ENCODE peak calls at places on chromosomes 5 and 9, in nine cellular contexts. T is IMR-90; J is CD8-positive, alpha-beta memory T cell; B is heart right ventricle; K is lower lobe of right lung; D is esophagus squamous epithelium; H is HCT116; Q is Peyer's patch; A is neuronal stem cell. S is an unnamed sample.

GRCh38 chr5:55668356-55668755 is 43.8 kb downstream of the SLC38A9 start:
- DNase-seq in Q (no peak), A (no peak), T (peak), H (peak), B (no peak), J (no peak), K (no peak), D (no peak), S (no peak)

GRCh38 chr9:29475471-29475870 is 1902.2 kb upstream of the C9orf72 start:
- DNase-seq in A (no peak), J (no peak), K (no peak), H (no peak), T (no peak), B (no peak), D (no peak), Q (no peak), S (no peak)

GRCh38 chr9:16060457-16061129 is 507.8 kb downstream of the CCDC171 start:
- DNase-seq in H (no peak), J (no peak), A (no peak), T (no peak), B (no peak), D (no peak), K (no peak), Q (no peak), S (no peak)

GRCh38 chr9:12775963-12776774 is 1.3 kb downstream of the LURAP1L start:
- DNase-seq in K (peak), T (peak), H (peak), B (peak), A (peak), J (no peak), D (no peak), Q (peak), S (no peak)

GRCh38 chr5:150562832-150563231 is 54.9 kb downstream of the NDST1 start:
- DNase-seq in K (no peak), B (no peak), A (no peak), D (no peak), H (peak), Q (peak), J (no peak), T (peak), S (no peak)

GRCh38 chr9:7479300-7479699 is 320.3 kb downstream of the DMAC1 start:
- DNase-seq in K (no peak), B (no peak), H (no peak), Q (no peak), T (peak), J (no peak), A (no peak), D (no peak), S (no peak)

GRCh38 chr9:127258884-127259471 is 5.6 kb upstream of the GARNL3 start:
- DNase-seq in Q (no peak), K (no peak), B (no peak), D (no peak), T (no peak), J (no peak), H (no peak), A (no peak), S (no peak)

GRCh38 chr5:139660105-139660915 is 12.2 kb downstream of the CXXC5 start:
- DNase-seq in K (peak), D (no peak), A (no peak), J (no peak), Q (peak), B (peak), H (no peak), T (no peak), S (no peak)

GRCh38 chr5:66717455-66718373 is 121.5 kb downstream of the MAST4 start:
- DNase-seq in D (no peak), Q (no peak), H (no peak), K (no peak), T (no peak), B (peak), J (no peak), A (no peak), S (no peak)

GRCh38 chr9:116806075-116806474 is 119.0 kb downstream of the TRIM32 start:
- DNase-seq in Q (no peak), H (no peak), B (no peak), J (no peak), T (peak), K (no peak), A (peak), D (no peak), S (peak)

GRCh38 chr5:103505581-103506305 is 56.8 kb downstream of the NUDT12 start:
- DNase-seq in A (no peak), K (no peak), T (peak), D (no peak), Q (no peak), J (no peak), H (no peak), B (no peak), S (no peak)

GRCh38 chr9:91089405-91090131 is 272.1 kb downstream of the AUH start:
- DNase-seq in Q (no peak), H (no peak), T (peak), B (no peak), D (no peak), J (no peak), K (no peak), A (no peak), S (peak)

GRCh38 chr9:131732636-131733340 is 7.1 kb downstream of the RAPGEF1 start:
- DNase-seq in H (no peak), B (no peak), K (peak), J (peak), D (no peak), Q (no peak), T (no peak), A (no peak), S (no peak)

GRCh38 chr9:111759762-111760639 is 34.7 kb downstream of the SHOC1 start:
- DNase-seq in T (peak), A (peak), J (peak), Q (no peak), B (no peak), K (no peak), D (no peak), H (peak), S (peak)

GRCh38 chr9:137913771-137914767 is 36.5 kb downstream of the CACNA1B start:
- DNase-seq in H (no peak), Q (no peak), A (no peak), D (no peak), J (no peak), K (no peak), B (no peak), T (no peak), S (no peak)

GRCh38 chr5:21688655-21689054 is 1164.5 kb downstream of the CDH12 start:
- DNase-seq in J (no peak), H (no peak), A (no peak), B (no peak), D (no peak), K (no peak), T (peak), Q (no peak), S (no peak)

GRCh38 chr5:2010940-2011339 is 128.2 kb upstream of the IRX4 start:
- DNase-seq in Q (no peak), T (no peak), D (no peak), K (no peak), J (no peak), A (no peak), H (no peak), B (no peak), S (no peak)

GRCh38 chr5:14326035-14326909 is 183.1 kb downstream of the TRIO start:
- DNase-seq in H (no peak), K (no peak), T (no peak), D (no peak), Q (no peak), J (no peak), A (no peak), B (no peak), S (no peak)

GRCh38 chr5:15446552-15446951 is 53.4 kb upstream of the FBXL7 start:
- DNase-seq in D (no peak), Q (no peak), K (no peak), B (no peak), H (no peak), J (no peak), A (no peak), T (peak), S (no peak)

GRCh38 chr9:114218264-114219120 is 63.2 kb downstream of the COL27A1 start:
- DNase-seq in H (no peak), T (peak), J (no peak), K (no peak), Q (no peak), A (no peak), D (no peak), B (no peak), S (no peak)

GRCh38 chr5:151671979-151672378 is 14.7 kb downstream of the SPARC start:
- DNase-seq in K (no peak), B (peak), J (no peak), Q (no peak), A (no peak), H (no peak), T (peak), D (no peak), S (no peak)

GRCh38 chr9:35340046-35340445 is 149.9 kb upstream of the RUSC2 start:
- DNase-seq in A (no peak), B (no peak), J (no peak), H (no peak), K (no peak), T (peak), D (no peak), Q (no peak), S (no peak)

GRCh38 chr9:19649672-19650071 is 139.2 kb downstream of the SLC24A2 start:
- DNase-seq in H (no peak), B (no peak), K (no peak), J (no peak), A (no peak), D (no peak), Q (no peak), T (no peak), S (no peak)

GRCh38 chr5:72818866-72819534 is 2.5 kb downstream of the TNPO1 start:
- DNase-seq in K (peak), D (no peak), B (peak), J (peak), A (peak), H (peak), T (peak), Q (peak), S (no peak)

GRCh38 chr9:106753155-106753671 is 109.8 kb upstream of the ZNF462 start:
- DNase-seq in H (no peak), Q (no peak), B (no peak), D (no peak), T (peak), K (no peak), J (no peak), A (no peak), S (no peak)

GRCh38 chr9:125982798-125983406 is 235.7 kb downstream of the PBX3 start:
- DNase-seq in K (no peak), D (no peak), T (no peak), Q (no peak), B (no peak), J (no peak), A (no peak), H (no peak), S (no peak)

DNA sequence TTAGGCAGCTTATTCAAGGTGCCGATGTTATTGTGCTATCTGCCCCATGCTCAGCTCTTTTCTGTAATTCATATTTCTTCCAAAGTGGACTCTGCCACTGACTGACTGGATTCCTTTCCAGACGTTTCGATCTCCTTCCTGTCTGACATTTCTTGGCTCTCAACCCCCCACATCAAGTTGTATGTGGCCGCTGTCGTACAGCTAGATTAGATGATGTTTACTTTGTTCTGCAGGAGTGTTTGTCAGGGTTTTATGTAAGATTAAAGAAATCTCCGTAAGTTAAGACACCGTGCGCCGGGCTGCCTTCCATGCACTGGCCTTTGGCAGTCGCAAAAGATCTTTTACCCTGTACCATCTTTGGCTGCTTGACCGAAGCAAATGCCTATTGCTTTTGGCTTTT is 177.9 kb downstream of the FGF1 start:
- DNase-seq in T (no peak), A (no peak), Q (no peak), H (no peak), K (peak), B (no peak), D (no peak), J (no peak), S (no peak)
- H3K27ac ChIP-seq in T (no peak), A (no peak), Q (no peak), H (no peak), K (peak), B (no peak), D (no peak), J (no peak), S (no peak)

GRCh38 chr5:163352531-163352930 is 84.9 kb upstream of the CCNG1 start:
- DNase-seq in T (no peak), K (no peak), D (no peak), H (no peak), A (no peak), Q (no peak), J (no peak), B (no peak), S (no peak)
- H3K4me3 ChIP-seq in T (no peak), K (no peak), D (no peak), H (no peak), A (no peak), Q (no peak), J (no peak), B (no peak), S (no peak)

GRCh38 chr5:160133071-160133917 is 14.0 kb upstream of the PWWP2A start:
- DNase-seq in Q (peak), H (no peak), B (peak), A (peak), D (no peak), T (no peak), K (peak), J (no peak), S (no peak)

GRCh38 chr5:160129841-160130240 is 10.6 kb upstream of the PWWP2A start:
- DNase-seq in J (no peak), Q (no peak), T (peak), D (no peak), B (no peak), A (no peak), H (no peak), K (no peak), S (no peak)

GRCh38 chr5:160133918-160134304 is 14.7 kb upstream of the PWWP2A start:
- DNase-seq in A (no peak), H (no peak), J (no peak), T (no peak), K (no peak), D (no peak), Q (no peak), B (no peak), S (no peak)

GRCh38 chr5:160128632-160129031 is 9.4 kb upstream of the PWWP2A start:
- DNase-seq in T (no peak), Q (no peak), D (no peak), J (no peak), K (no peak), A (no peak), B (no peak), H (no peak), S (no peak)

DNA sequence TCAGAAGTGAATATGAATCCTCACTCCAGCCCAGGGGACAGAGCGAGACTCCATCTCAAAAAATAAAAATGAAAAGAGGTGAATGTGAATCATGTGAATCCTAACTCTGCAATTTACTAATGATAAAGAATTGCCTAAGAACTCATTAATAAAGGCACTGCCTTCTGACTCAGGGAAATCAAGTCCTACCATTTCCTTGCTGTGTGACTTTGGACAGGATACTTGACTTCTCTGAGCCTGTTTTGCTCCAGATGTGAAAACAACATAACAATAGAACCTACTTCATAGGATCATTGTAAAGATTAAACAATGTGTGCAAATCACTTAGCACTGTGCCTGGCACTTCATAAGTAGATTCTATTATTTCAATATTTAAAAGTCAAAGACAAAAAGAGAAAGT is 15.1 kb upstream of the PWWP2A start:
- DNase-seq in J (no peak), T (no peak), D (no peak), K (no peak), H (no peak), A (no peak), Q (no peak), B (no peak), S (no peak)
- H3K27ac ChIP-seq in J (no peak), T (no peak), D (no peak), K (no peak), H (no peak), A (no peak), Q (no peak), B (no peak), S (no peak)

DNA sequence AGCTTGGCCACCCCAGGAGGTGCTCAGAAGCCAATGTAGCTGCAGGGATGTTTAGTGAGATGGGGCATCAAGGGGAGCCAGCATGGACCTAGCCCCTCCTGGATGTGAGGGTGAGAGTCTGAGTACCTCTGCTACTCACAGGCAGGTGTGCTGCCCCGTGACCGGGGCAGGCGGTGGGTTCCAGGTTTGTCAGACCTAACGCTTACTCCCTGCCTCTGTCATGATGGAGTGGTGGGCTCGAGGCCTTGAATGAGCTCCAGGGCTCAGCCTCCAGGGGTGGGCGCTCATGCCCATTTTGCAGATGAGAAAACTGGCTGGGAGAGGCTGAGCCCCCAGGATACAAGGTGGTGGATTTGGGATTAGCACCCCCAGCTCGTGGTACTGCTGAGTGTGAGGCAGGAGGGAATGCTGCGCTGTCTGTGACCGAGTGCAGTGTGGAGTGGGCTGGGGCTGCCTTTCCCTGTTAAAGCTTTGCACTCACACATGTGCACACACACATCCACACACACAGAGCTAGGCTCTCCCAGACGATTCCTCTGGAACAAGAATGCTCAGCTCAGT is 1.5 kb downstream of the RXRA start:
- DNase-seq in B (peak), T (no peak), H (no peak), Q (no peak), D (no peak), K (peak), J (no peak), A (no peak), S (no peak)
- H3K4me3 ChIP-seq in B (peak), T (peak), H (peak), Q (peak), D (peak), K (peak), J (no peak), A (peak), S (no peak)

DNA sequence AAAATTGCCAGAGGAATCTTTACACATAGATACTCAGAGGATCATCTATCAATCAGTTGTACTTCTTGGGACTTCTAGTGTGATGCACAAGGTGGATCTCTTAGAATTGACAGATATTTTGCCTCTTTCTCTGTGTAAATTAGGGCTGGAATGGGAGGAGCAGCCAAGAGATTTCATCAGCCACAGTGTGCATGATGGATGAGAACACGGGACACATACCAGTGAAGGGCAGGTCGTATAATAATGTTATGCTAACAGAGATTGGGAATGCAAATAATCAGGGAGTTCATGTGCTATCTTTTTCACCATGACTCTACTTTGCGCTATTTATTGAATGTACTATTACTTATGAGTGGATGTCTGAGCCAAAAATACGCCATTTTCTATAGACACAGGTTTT is 43.3 kb upstream of the ISOC1 start:
- DNase-seq in Q (no peak), T (no peak), D (no peak), K (no peak), A (no peak), J (no peak), B (no peak), H (no peak), S (no peak)
- H3K27ac ChIP-seq in Q (no peak), T (no peak), D (no peak), K (no peak), A (no peak), J (no peak), B (no peak), H (no peak), S (no peak)

DNA sequence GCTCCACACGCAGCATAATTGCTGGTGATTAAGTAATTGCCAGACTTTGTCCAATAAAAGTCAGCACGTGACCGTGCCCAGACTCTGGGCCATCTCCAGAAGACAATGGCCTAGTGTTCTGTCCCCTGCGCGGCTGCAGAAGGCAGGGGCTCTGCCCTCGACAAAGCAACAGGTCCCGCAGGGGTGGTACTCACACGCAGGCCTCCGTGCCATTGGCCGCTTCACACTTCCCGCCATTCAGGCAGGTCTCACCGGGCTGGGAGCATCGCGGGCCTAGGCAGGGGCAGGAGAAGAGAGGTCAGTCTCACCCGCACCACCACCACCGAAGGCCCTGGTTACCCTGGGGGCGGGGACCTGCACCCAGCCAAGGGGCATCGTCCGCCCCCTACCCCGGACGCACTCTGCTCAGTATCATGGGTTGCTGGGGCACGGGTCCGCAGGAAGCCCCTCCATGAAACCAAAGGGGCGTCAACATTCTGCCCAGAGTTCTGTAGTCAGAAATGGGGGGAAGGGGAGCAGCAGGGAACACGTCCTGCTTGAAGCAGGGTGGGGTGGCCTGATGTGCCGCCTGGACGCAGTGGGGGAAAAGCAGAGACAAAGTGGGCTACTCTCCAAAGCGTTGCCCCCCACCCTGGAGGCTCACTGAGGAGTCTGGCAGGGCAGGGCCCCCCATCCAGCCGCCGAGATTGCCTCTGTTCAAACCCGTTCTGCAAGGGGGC is 1.9 kb downstream of the NOTCH1 start:
- DNase-seq in K (no peak), Q (peak), B (no peak), D (no peak), A (no peak), J (no peak), T (no peak), H (no peak), S (no peak)
- H3K4me3 ChIP-seq in K (peak), Q (peak), B (peak), D (peak), A (peak), J (peak), T (peak), H (peak), S (peak)

GRCh38 chr5:10645671-10646070 is 81.8 kb downstream of the ANKRD33B start:
- DNase-seq in H (no peak), D (no peak), K (no peak), A (no peak), J (no peak), B (no peak), T (no peak), Q (no peak), S (no peak)
- H3K27ac ChIP-seq in H (no peak), D (no peak), K (no peak), A (no peak), J (no peak), B (no peak), T (no peak), Q (no peak), S (no peak)

S was measured in iPS DF 6.9.